ENCODE peak calls at places on chromosomes 4 and X, in eight cellular contexts. Y is ELF-1; S is stomach; F is activated T-cell treated with anti-CD3 and anti-CD28 coated beads for 1 hour; C is activated CD4-positive, alpha-beta T cell treated with anti-CD3 and anti-CD28 coated beads for 4 hours; X is psoas muscle; B is aorta; O is KBM-7. I is an unnamed sample.

GRCh38 chrX:109797311-109797975 is 64.4 kb upstream of the ACSL4 start:
- DNase-seq in X (no peak), S (no peak), C (no peak), O (no peak), Y (no peak), F (no peak), B (no peak), I (no peak)

GRCh38 chr4:130077275-130077674 is 981.3 kb downstream of the C4orf33 start:
- DNase-seq in X (no peak), F (no peak), S (no peak), Y (no peak), B (no peak), C (no peak), O (no peak), I (no peak)

GRCh38 chr4:98662619-98663225 is 4.3 kb upstream of the TSPAN5 start:
- DNase-seq in F (peak), S (no peak), B (no peak), C (peak), O (peak), X (no peak), Y (peak), I (no peak)

GRCh38 chr4:122758033-122758432 is 25.5 kb downstream of the BBS12 start:
- DNase-seq in S (no peak), C (no peak), F (no peak), O (peak), X (no peak), B (no peak), Y (peak), I (peak)

GRCh38 chr4:6538586-6538985 is 36.4 kb upstream of the MAN2B2 start:
- DNase-seq in C (no peak), S (no peak), B (no peak), X (no peak), F (no peak), Y (no peak), O (no peak), I (no peak)

GRCh38 chr4:10380695-10381094 is 76.5 kb downstream of the ZNF518B start:
- DNase-seq in B (no peak), S (no peak), X (no peak), O (no peak), Y (no peak), C (no peak), F (no peak), I (no peak)

GRCh38 chrX:69309074-69309792 is 144.0 kb upstream of the PJA1 start:
- DNase-seq in C (no peak), X (no peak), S (no peak), F (no peak), B (no peak), Y (no peak), O (no peak), I (no peak)

GRCh38 chrX:12974797-12975669 is at the start of gene TMSB4X:
- DNase-seq in S (peak), O (peak), F (peak), C (peak), Y (peak), B (peak), X (peak), I (peak)

GRCh38 chr4:12022409-12022808 is 593.7 kb upstream of the HS3ST1 start:
- DNase-seq in Y (no peak), X (no peak), F (no peak), S (no peak), C (no peak), O (no peak), B (no peak), I (no peak)

GRCh38 chr4:156021298-156021697 is 67.6 kb upstream of the CTSO start:
- DNase-seq in S (no peak), B (no peak), C (no peak), F (no peak), Y (peak), X (no peak), O (no peak), I (no peak)

GRCh38 chr4:82555279-82555678 is 6.5 kb downstream of the TMEM150C start:
- DNase-seq in S (no peak), B (no peak), Y (no peak), F (no peak), C (no peak), X (no peak), O (peak), I (no peak)

GRCh38 chr4:155376387-155377268 is at the start of gene MAP9:
- DNase-seq in C (peak), B (peak), O (peak), Y (peak), X (peak), F (peak), S (peak), I (peak)

GRCh38 chr4:39037491-39037825 is 5.2 kb upstream of the TMEM156 start:
- DNase-seq in F (no peak), C (no peak), B (no peak), Y (peak), X (no peak), O (no peak), S (no peak), I (no peak)

GRCh38 chr4:114265342-114265741 is 285.9 kb upstream of the ARSJ start:
- DNase-seq in S (no peak), F (no peak), C (no peak), B (no peak), Y (no peak), O (no peak), X (no peak), I (no peak)

GRCh38 chrX:20231598-20231997 is 35.1 kb downstream of the RPS6KA3 start:
- DNase-seq in C (no peak), S (no peak), X (no peak), Y (no peak), F (no peak), O (no peak), B (no peak), I (no peak)

GRCh38 chr4:65656008-65656407 is 14.3 kb downstream of the EPHA5 start:
- DNase-seq in Y (no peak), S (no peak), F (no peak), B (no peak), X (no peak), O (no peak), C (no peak), I (no peak)

GRCh38 chr4:139589619-139590018 is 33.6 kb upstream of the SETD7 start:
- DNase-seq in B (no peak), X (no peak), C (no peak), O (no peak), Y (no peak), S (no peak), F (no peak), I (no peak)

GRCh38 chr4:165439344-165439743 is 60.5 kb downstream of the CPE start:
- DNase-seq in B (no peak), C (no peak), X (no peak), F (no peak), S (no peak), O (no peak), Y (no peak), I (no peak)

GRCh38 chr4:80361329-80361900 is 25.9 kb downstream of the CFAP299 start:
- DNase-seq in S (no peak), Y (no peak), O (peak), C (no peak), F (no peak), B (no peak), X (no peak), I (no peak)

I was measured in transverse colon.